ENCODE peak calls at places on chromosomes 12 and 14, in eight cellular contexts. One of them, this sample, is unnamed.

GRCh38 chr14:61719344-61720301 is 24.3 kb downstream of the HIF1A start:
- DNase-seq in cardiac muscle cell: no peak
- DNase-seq in PC-3: no peak
- DNase-seq in endodermal cell: no peak
- DNase-seq in GM12878: no peak
- DNase-seq in brain microvascular endothelial cell: no peak
- DNase-seq in fibroblast of lung: no peak
- DNase-seq in left ventricle myocardium inferior: no peak
- DNase-seq in this sample: no peak

GRCh38 chr12:53245289-53245688 is 13.3 kb upstream of the RARG start:
- DNase-seq in cardiac muscle cell: no peak
- DNase-seq in PC-3: no peak
- DNase-seq in endodermal cell: no peak
- DNase-seq in GM12878: no peak
- DNase-seq in brain microvascular endothelial cell: no peak
- DNase-seq in fibroblast of lung: no peak
- DNase-seq in left ventricle myocardium inferior: no peak
- DNase-seq in this sample: no peak

GRCh38 chr14:49966304-49966809 is 73.5 kb downstream of the ARF6 start:
- DNase-seq in cardiac muscle cell: no peak
- DNase-seq in PC-3: no peak
- DNase-seq in endodermal cell: peak
- DNase-seq in GM12878: no peak
- DNase-seq in brain microvascular endothelial cell: no peak
- DNase-seq in fibroblast of lung: peak
- DNase-seq in left ventricle myocardium inferior: no peak
- DNase-seq in this sample: no peak

GRCh38 chr14:20332946-20333782 is at the start of gene CCNB1IP1:
- DNase-seq in cardiac muscle cell: peak
- DNase-seq in PC-3: peak
- DNase-seq in endodermal cell: peak
- DNase-seq in GM12878: peak
- DNase-seq in brain microvascular endothelial cell: peak
- DNase-seq in fibroblast of lung: peak
- DNase-seq in left ventricle myocardium inferior: peak
- DNase-seq in this sample: no peak

GRCh38 chr14:100636559-100636958 is 49.3 kb upstream of the BEGAIN start:
- DNase-seq in cardiac muscle cell: no peak
- DNase-seq in PC-3: no peak
- DNase-seq in endodermal cell: no peak
- DNase-seq in GM12878: no peak
- DNase-seq in brain microvascular endothelial cell: no peak
- DNase-seq in fibroblast of lung: no peak
- DNase-seq in left ventricle myocardium inferior: no peak
- DNase-seq in this sample: no peak

GRCh38 chr12:40378721-40379120 is 153.9 kb downstream of the LRRK2 start:
- DNase-seq in cardiac muscle cell: no peak
- DNase-seq in PC-3: no peak
- DNase-seq in endodermal cell: no peak
- DNase-seq in GM12878: no peak
- DNase-seq in brain microvascular endothelial cell: no peak
- DNase-seq in fibroblast of lung: no peak
- DNase-seq in left ventricle myocardium inferior: no peak
- DNase-seq in this sample: no peak

GRCh38 chr12:54549774-54550451 is 512 bp downstream of the PDE1B start:
- DNase-seq in cardiac muscle cell: no peak
- DNase-seq in PC-3: no peak
- DNase-seq in endodermal cell: no peak
- DNase-seq in GM12878: no peak
- DNase-seq in brain microvascular endothelial cell: no peak
- DNase-seq in fibroblast of lung: no peak
- DNase-seq in left ventricle myocardium inferior: no peak
- DNase-seq in this sample: no peak

GRCh38 chr12:9732966-9733461 is at the start of gene CLECL1:
- DNase-seq in cardiac muscle cell: no peak
- DNase-seq in PC-3: no peak
- DNase-seq in endodermal cell: no peak
- DNase-seq in GM12878: no peak
- DNase-seq in brain microvascular endothelial cell: no peak
- DNase-seq in fibroblast of lung: no peak
- DNase-seq in left ventricle myocardium inferior: no peak
- DNase-seq in this sample: no peak

GRCh38 chr12:113912761-113913295 is 53.3 kb downstream of the RBM19 start:
- DNase-seq in cardiac muscle cell: peak
- DNase-seq in PC-3: peak
- DNase-seq in endodermal cell: peak
- DNase-seq in GM12878: no peak
- DNase-seq in brain microvascular endothelial cell: peak
- DNase-seq in fibroblast of lung: peak
- DNase-seq in left ventricle myocardium inferior: peak
- DNase-seq in this sample: peak

GRCh38 chr14:40413146-40413545 is 980.9 kb upstream of the FBXO33 start:
- DNase-seq in cardiac muscle cell: no peak
- DNase-seq in PC-3: peak
- DNase-seq in endodermal cell: no peak
- DNase-seq in GM12878: no peak
- DNase-seq in brain microvascular endothelial cell: no peak
- DNase-seq in fibroblast of lung: no peak
- DNase-seq in left ventricle myocardium inferior: no peak
- DNase-seq in this sample: no peak

GRCh38 chr14:54332490-54332889 is 64.3 kb upstream of the CDKN3 start:
- DNase-seq in cardiac muscle cell: no peak
- DNase-seq in PC-3: no peak
- DNase-seq in endodermal cell: no peak
- DNase-seq in GM12878: no peak
- DNase-seq in brain microvascular endothelial cell: no peak
- DNase-seq in fibroblast of lung: no peak
- DNase-seq in left ventricle myocardium inferior: no peak
- DNase-seq in this sample: no peak

GRCh38 chr14:76768201-76768656 is 7.0 kb downstream of the VASH1 start:
- DNase-seq in cardiac muscle cell: peak
- DNase-seq in PC-3: no peak
- DNase-seq in endodermal cell: peak
- DNase-seq in GM12878: peak
- DNase-seq in brain microvascular endothelial cell: no peak
- DNase-seq in fibroblast of lung: no peak
- DNase-seq in left ventricle myocardium inferior: peak
- DNase-seq in this sample: peak

GRCh38 chr14:104843442-104844305 is 21.4 kb upstream of the CEP170B start:
- DNase-seq in cardiac muscle cell: peak
- DNase-seq in PC-3: no peak
- DNase-seq in endodermal cell: peak
- DNase-seq in GM12878: no peak
- DNase-seq in brain microvascular endothelial cell: no peak
- DNase-seq in fibroblast of lung: no peak
- DNase-seq in left ventricle myocardium inferior: no peak
- DNase-seq in this sample: no peak

GRCh38 chr14:79424462-79424861 is 786.8 kb downstream of the DIO2 start:
- DNase-seq in cardiac muscle cell: no peak
- DNase-seq in PC-3: no peak
- DNase-seq in endodermal cell: no peak
- DNase-seq in GM12878: no peak
- DNase-seq in brain microvascular endothelial cell: no peak
- DNase-seq in fibroblast of lung: peak
- DNase-seq in left ventricle myocardium inferior: no peak
- DNase-seq in this sample: no peak

GRCh38 chr12:124463341-124463861 is 104.0 kb downstream of the NCOR2 start:
- DNase-seq in cardiac muscle cell: no peak
- DNase-seq in PC-3: no peak
- DNase-seq in endodermal cell: no peak
- DNase-seq in GM12878: no peak
- DNase-seq in brain microvascular endothelial cell: no peak
- DNase-seq in fibroblast of lung: no peak
- DNase-seq in left ventricle myocardium inferior: no peak
- DNase-seq in this sample: peak

GRCh38 chr14:40847496-40847895 is 759.2 kb upstream of the LRFN5 start:
- DNase-seq in cardiac muscle cell: no peak
- DNase-seq in PC-3: peak
- DNase-seq in endodermal cell: no peak
- DNase-seq in GM12878: no peak
- DNase-seq in brain microvascular endothelial cell: no peak
- DNase-seq in fibroblast of lung: no peak
- DNase-seq in left ventricle myocardium inferior: no peak
- DNase-seq in this sample: no peak

GRCh38 chr12:54159140-54159539 is 29.6 kb downstream of the SMUG1 start:
- DNase-seq in cardiac muscle cell: peak
- DNase-seq in PC-3: no peak
- DNase-seq in endodermal cell: peak
- DNase-seq in GM12878: peak
- DNase-seq in brain microvascular endothelial cell: no peak
- DNase-seq in fibroblast of lung: no peak
- DNase-seq in left ventricle myocardium inferior: no peak
- DNase-seq in this sample: no peak

DNA sequence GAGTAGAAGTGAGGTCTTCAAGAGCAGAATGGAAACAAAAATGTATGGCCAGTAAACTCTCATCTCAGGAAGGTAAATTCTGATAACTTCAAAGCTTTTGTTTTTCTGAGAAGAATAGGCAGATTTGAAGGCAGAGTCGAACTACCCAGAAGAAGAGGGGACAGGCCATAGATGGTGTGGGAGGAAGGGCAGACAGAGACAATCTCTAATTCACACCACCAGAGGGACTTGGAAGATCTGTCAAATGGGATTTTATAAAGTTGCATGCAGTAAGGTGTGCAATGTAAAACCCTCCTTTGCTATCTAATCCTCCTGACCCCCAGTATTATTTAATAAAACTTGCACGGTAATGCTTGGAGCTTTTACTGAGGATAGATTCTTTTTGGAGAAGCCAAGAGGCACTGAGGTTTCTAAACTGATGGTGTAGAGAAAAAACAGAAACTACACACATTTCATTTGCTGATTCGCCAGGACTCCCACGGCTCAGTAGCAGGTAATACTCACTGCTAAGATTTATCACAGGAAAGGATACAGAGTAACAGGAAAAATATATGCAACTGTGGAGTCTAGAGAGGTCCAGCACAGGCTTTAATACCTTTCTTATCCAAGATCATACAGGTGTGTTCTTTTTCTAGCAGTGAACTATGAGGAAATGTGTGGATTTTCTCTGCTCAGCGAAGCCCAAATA is 18.3 kb downstream of the SLC38A2 start:
- DNase-seq in cardiac muscle cell: no peak
- DNase-seq in PC-3: no peak
- DNase-seq in endodermal cell: peak
- DNase-seq in GM12878: no peak
- DNase-seq in brain microvascular endothelial cell: no peak
- DNase-seq in fibroblast of lung: no peak
- DNase-seq in left ventricle myocardium inferior: no peak
- DNase-seq in this sample: no peak
- TF ChIP-seq CTCF in cardiac muscle cell: no peak
- TF ChIP-seq CTCF in PC-3: peak
- TF ChIP-seq CTCF in endodermal cell: peak
- TF ChIP-seq CTCF in GM12878: no peak
- TF ChIP-seq CTCF in brain microvascular endothelial cell: peak
- TF ChIP-seq CTCF in fibroblast of lung: no peak
- TF ChIP-seq CTCF in left ventricle myocardium inferior: peak
- TF ChIP-seq CTCF in this sample: peak

GRCh38 chr14:64730061-64730440 is 25.8 kb downstream of the PLEKHG3 start:
- DNase-seq in cardiac muscle cell: no peak
- DNase-seq in PC-3: no peak
- DNase-seq in endodermal cell: peak
- DNase-seq in GM12878: no peak
- DNase-seq in brain microvascular endothelial cell: no peak
- DNase-seq in fibroblast of lung: no peak
- DNase-seq in left ventricle myocardium inferior: peak
- DNase-seq in this sample: peak
- TF ChIP-seq CTCF in cardiac muscle cell: no peak
- TF ChIP-seq CTCF in PC-3: no peak
- TF ChIP-seq CTCF in endodermal cell: no peak
- TF ChIP-seq CTCF in GM12878: no peak
- TF ChIP-seq CTCF in brain microvascular endothelial cell: no peak
- TF ChIP-seq CTCF in fibroblast of lung: no peak
- TF ChIP-seq CTCF in left ventricle myocardium inferior: no peak
- TF ChIP-seq CTCF in this sample: no peak

GRCh38 chr14:71720978-71721624 is 211.1 kb upstream of the RGS6 start:
- DNase-seq in cardiac muscle cell: peak
- DNase-seq in PC-3: peak
- DNase-seq in endodermal cell: peak
- DNase-seq in GM12878: peak
- DNase-seq in brain microvascular endothelial cell: peak
- DNase-seq in fibroblast of lung: peak
- DNase-seq in left ventricle myocardium inferior: no peak
- DNase-seq in this sample: no peak
- TF ChIP-seq CTCF in cardiac muscle cell: peak
- TF ChIP-seq CTCF in PC-3: peak
- TF ChIP-seq CTCF in endodermal cell: peak
- TF ChIP-seq CTCF in GM12878: peak
- TF ChIP-seq CTCF in brain microvascular endothelial cell: peak
- TF ChIP-seq CTCF in fibroblast of lung: peak
- TF ChIP-seq CTCF in left ventricle myocardium inferior: peak
- TF ChIP-seq CTCF in this sample: peak

GRCh38 chr14:70098257-70098809 is 90.4 kb downstream of the SLC8A3 start:
- DNase-seq in cardiac muscle cell: no peak
- DNase-seq in PC-3: no peak
- DNase-seq in endodermal cell: no peak
- DNase-seq in GM12878: no peak
- DNase-seq in brain microvascular endothelial cell: no peak
- DNase-seq in fibroblast of lung: peak
- DNase-seq in left ventricle myocardium inferior: no peak
- DNase-seq in this sample: no peak
- TF ChIP-seq CTCF in cardiac muscle cell: no peak
- TF ChIP-seq CTCF in PC-3: no peak
- TF ChIP-seq CTCF in endodermal cell: no peak
- TF ChIP-seq CTCF in GM12878: no peak
- TF ChIP-seq CTCF in brain microvascular endothelial cell: no peak
- TF ChIP-seq CTCF in fibroblast of lung: no peak
- TF ChIP-seq CTCF in left ventricle myocardium inferior: no peak
- TF ChIP-seq CTCF in this sample: no peak

DNA sequence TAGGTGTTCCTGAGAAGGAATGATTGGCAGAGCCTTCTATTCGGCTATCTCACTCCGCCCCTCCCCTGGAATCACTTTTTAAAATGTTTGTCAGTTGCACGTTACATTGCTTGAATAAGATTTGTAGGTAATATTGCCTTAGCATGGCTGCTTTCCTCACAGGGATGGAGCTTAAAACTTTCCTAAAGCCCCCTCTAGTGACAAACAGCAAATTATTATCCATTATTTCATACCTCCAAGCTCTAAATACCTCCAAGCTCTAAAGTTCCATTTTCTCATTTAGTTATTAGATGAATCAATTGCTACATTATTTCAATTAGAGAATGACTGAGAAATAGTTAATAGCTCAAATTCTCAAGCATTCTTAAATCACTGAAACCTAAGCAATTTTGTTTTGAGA is 5.1 kb upstream of the SPATA7 start:
- DNase-seq in cardiac muscle cell: peak
- DNase-seq in PC-3: peak
- DNase-seq in endodermal cell: peak
- DNase-seq in GM12878: no peak
- DNase-seq in brain microvascular endothelial cell: no peak
- DNase-seq in fibroblast of lung: peak
- DNase-seq in left ventricle myocardium inferior: no peak
- DNase-seq in this sample: no peak
- TF ChIP-seq CTCF in cardiac muscle cell: peak
- TF ChIP-seq CTCF in PC-3: peak
- TF ChIP-seq CTCF in endodermal cell: peak
- TF ChIP-seq CTCF in GM12878: peak
- TF ChIP-seq CTCF in brain microvascular endothelial cell: peak
- TF ChIP-seq CTCF in fibroblast of lung: peak
- TF ChIP-seq CTCF in left ventricle myocardium inferior: peak
- TF ChIP-seq CTCF in this sample: peak

GRCh38 chr12:132373967-132374820 is 44.8 kb upstream of the GALNT9 start:
- DNase-seq in cardiac muscle cell: no peak
- DNase-seq in PC-3: no peak
- DNase-seq in endodermal cell: no peak
- DNase-seq in GM12878: no peak
- DNase-seq in brain microvascular endothelial cell: no peak
- DNase-seq in fibroblast of lung: peak
- DNase-seq in left ventricle myocardium inferior: peak
- DNase-seq in this sample: peak
- TF ChIP-seq CTCF in cardiac muscle cell: peak
- TF ChIP-seq CTCF in PC-3: no peak
- TF ChIP-seq CTCF in endodermal cell: peak
- TF ChIP-seq CTCF in GM12878: no peak
- TF ChIP-seq CTCF in brain microvascular endothelial cell: peak
- TF ChIP-seq CTCF in fibroblast of lung: peak
- TF ChIP-seq CTCF in left ventricle myocardium inferior: no peak
- TF ChIP-seq CTCF in this sample: peak